ENCODE peak calls at places on chromosomes 6 and 20, in seven cellular contexts. Z is AG08395, W is globus pallidus, Y is dorsolateral prefrontal cortex, U is heart right ventricle, N is mesothelial cell of epicardium, V is cardiac fibroblast. G is an unnamed sample.

GRCh38 chr20:61419501-61419900 is 167.4 kb downstream of the CDH4 start:
- DNase-seq in Z (no peak), W (no peak), Y (no peak), U (no peak), N (no peak), V (no peak), G (no peak)

GRCh38 chr6:27502508-27503435 is 29.9 kb upstream of the ZNF184 start:
- DNase-seq in Z (peak), W (no peak), Y (no peak), U (peak), N (peak), V (peak), G (no peak)

GRCh38 chr6:42820509-42821340 is 38.9 kb downstream of the BICRAL start:
- DNase-seq in Z (peak), W (peak), Y (no peak), U (peak), N (no peak), V (no peak), G (no peak)

GRCh38 chr6:161486326-161486725 is 212.5 kb upstream of the AGPAT4 start:
- DNase-seq in Z (peak), W (no peak), Y (no peak), U (peak), N (no peak), V (peak), G (peak)

GRCh38 chr6:133787859-133788505 is 100.9 kb upstream of the TCF21 start:
- DNase-seq in Z (no peak), W (no peak), Y (no peak), U (no peak), N (no peak), V (peak), G (no peak)

GRCh38 chr6:85826997-85827396 is 184.3 kb upstream of the SYNCRIP start:
- DNase-seq in Z (no peak), W (no peak), Y (no peak), U (no peak), N (no peak), V (no peak), G (no peak)

GRCh38 chr20:44734938-44735337 is 10.7 kb upstream of the KCNK15 start:
- DNase-seq in Z (peak), W (no peak), Y (no peak), U (no peak), N (no peak), V (peak), G (peak)

GRCh38 chr6:159977242-159978214 is 8.6 kb downstream of the IGF2R start:
- DNase-seq in Z (peak), W (no peak), Y (no peak), U (peak), N (no peak), V (peak), G (no peak)

GRCh38 chr20:36275011-36275410 is 31.1 kb upstream of the DLGAP4 start:
- DNase-seq in Z (no peak), W (no peak), Y (peak), U (no peak), N (peak), V (no peak), G (no peak)

GRCh38 chr20:47740225-47741184 is 44.8 kb downstream of the SULF2 start:
- DNase-seq in Z (no peak), W (no peak), Y (no peak), U (no peak), N (no peak), V (no peak), G (peak)

GRCh38 chr6:129486333-129486732 is 223.6 kb downstream of the ARHGAP18 start:
- DNase-seq in Z (no peak), W (no peak), Y (no peak), U (no peak), N (no peak), V (no peak), G (no peak)

GRCh38 chr6:116073765-116074450 is 13.2 kb upstream of the FRK start:
- DNase-seq in Z (peak), W (no peak), Y (no peak), U (no peak), N (no peak), V (peak), G (peak)

GRCh38 chr20:50064640-50065615 is 48.0 kb downstream of the UBE2V1 start:
- DNase-seq in Z (no peak), W (no peak), Y (no peak), U (no peak), N (no peak), V (no peak), G (no peak)

GRCh38 chr6:75201901-75202672 is 3.8 kb downstream of the COL12A1 start:
- DNase-seq in Z (no peak), W (no peak), Y (no peak), U (no peak), N (peak), V (peak), G (no peak)

GRCh38 chr6:106256201-106256968 is 69.2 kb downstream of the ATG5 start:
- DNase-seq in Z (no peak), W (no peak), Y (no peak), U (no peak), N (no peak), V (peak), G (no peak)

GRCh38 chr6:24631671-24632070 is 14.3 kb downstream of the KIAA0319 start:
- DNase-seq in Z (no peak), W (no peak), Y (no peak), U (no peak), N (no peak), V (no peak), G (no peak)

GRCh38 chr6:30615219-30615957 is 1.7 kb downstream of the PPP1R10 start:
- DNase-seq in Z (peak), W (peak), Y (no peak), U (peak), N (peak), V (peak), G (peak)

GRCh38 chr6:155110721-155111120 is 115.6 kb downstream of the TIAM2 start:
- DNase-seq in Z (no peak), W (no peak), Y (no peak), U (no peak), N (no peak), V (no peak), G (no peak)

GRCh38 chr6:51818520-51819022 is 268.8 kb downstream of the PKHD1 start:
- DNase-seq in Z (no peak), W (no peak), Y (no peak), U (no peak), N (no peak), V (no peak), G (no peak)

GRCh38 chr20:41331731-41332130 is 8.9 kb upstream of the LPIN3 start:
- DNase-seq in Z (no peak), W (no peak), Y (no peak), U (no peak), N (no peak), V (no peak), G (no peak)

GRCh38 chr6:44001318-44001868 is 125.9 kb downstream of the MRPL14 start:
- DNase-seq in Z (no peak), W (no peak), Y (no peak), U (no peak), N (no peak), V (peak), G (peak)

GRCh38 chr6:160461641-160462040 is 113.5 kb downstream of the SLC22A3 start:
- DNase-seq in Z (no peak), W (no peak), Y (no peak), U (no peak), N (no peak), V (peak), G (no peak)

GRCh38 chr6:140736227-140736626 is 1361.8 kb upstream of the CITED2 start:
- DNase-seq in Z (peak), W (no peak), Y (no peak), U (no peak), N (no peak), V (peak), G (no peak)

GRCh38 chr6:26006086-26006939 is 43.7 kb downstream of the TRIM38 start:
- DNase-seq in Z (no peak), W (no peak), Y (no peak), U (no peak), N (no peak), V (no peak), G (no peak)

GRCh38 chr6:26521485-26522391 is 16.4 kb upstream of the HMGN4 start:
- DNase-seq in Z (peak), W (peak), Y (peak), U (peak), N (peak), V (peak), G (peak)

GRCh38 chr6:66896415-66896814 is 1189.4 kb upstream of the EYS start:
- DNase-seq in Z (no peak), W (no peak), Y (no peak), U (no peak), N (no peak), V (peak), G (no peak)

GRCh38 chr6:56278186-56278585 is 30.8 kb upstream of the COL21A1 start:
- DNase-seq in Z (no peak), W (no peak), Y (no peak), U (no peak), N (no peak), V (no peak), G (peak)

GRCh38 chr20:63106108-63106764 is 99.5 kb upstream of the BHLHE23 start:
- DNase-seq in Z (peak), W (no peak), Y (no peak), U (peak), N (no peak), V (peak), G (peak)

GRCh38 chr6:127436578-127437110 is 22.5 kb downstream of the KIAA0408 start:
- DNase-seq in Z (no peak), W (no peak), Y (no peak), U (no peak), N (no peak), V (no peak), G (no peak)

GRCh38 chr6:57162516-57162915 is 9.6 kb upstream of the BAG2 start:
- DNase-seq in Z (no peak), W (no peak), Y (no peak), U (no peak), N (no peak), V (no peak), G (no peak)

GRCh38 chr20:49400410-49400809 is 82.1 kb downstream of the KCNB1 start:
- DNase-seq in Z (no peak), W (no peak), Y (no peak), U (no peak), N (no peak), V (peak), G (no peak)

GRCh38 chr6:42446370-42446769 is 5.4 kb downstream of the TRERF1 start:
- DNase-seq in Z (no peak), W (no peak), Y (no peak), U (no peak), N (no peak), V (no peak), G (no peak)

GRCh38 chr20:3172126-3172932 is 1.0 kb downstream of the LZTS3 start:
- DNase-seq in Z (no peak), W (no peak), Y (no peak), U (no peak), N (no peak), V (no peak), G (no peak)

GRCh38 chr6:140284871-140285270 is 910.4 kb upstream of the CITED2 start:
- DNase-seq in Z (no peak), W (no peak), Y (no peak), U (no peak), N (no peak), V (no peak), G (no peak)

GRCh38 chr6:113767985-113768384 is 89.2 kb upstream of the MARCKS start:
- DNase-seq in Z (no peak), W (no peak), Y (no peak), U (no peak), N (no peak), V (no peak), G (no peak)